ENCODE peak calls at places on chromosomes 13 and 19, in four cellular contexts. R is naive thymus-derived CD8-positive, alpha-beta T cell; Z is left ventricle myocardium superior; F is central memory CD8-positive, alpha-beta T cell. S is an unnamed sample.
A peak's percentile ranks its signal among the peaks of the same experiment; 100 is the strongest.

GRCh38 chr19:5992756-5993155 is 14.8 kb upstream of the RANBP3 start:
- DNase-seq in Z (no peak), F (no peak), R (no peak), S (no peak)

GRCh38 chr19:51441410-51442390 is 16.6 kb downstream of the SIGLEC8 start:
- DNase-seq in F (peak; percentile 60), R (peak; percentile 79), Z (no peak), S (peak; percentile 88)

GRCh38 chr19:35262101-35262761 is 6.5 kb upstream of the USF2 start:
- DNase-seq in F (no peak), Z (peak; percentile 40), R (no peak), S (no peak)

GRCh38 chr13:25945596-25945995 is 106.2 kb downstream of the SHISA2 start:
- DNase-seq in R (no peak), Z (no peak), F (no peak), S (no peak)

GRCh38 chr13:90321281-90321931 is 1026.1 kb upstream of the MIR17HG start:
- DNase-seq in F (no peak), R (no peak), Z (no peak), S (no peak)

GRCh38 chr19:30096596-30097370 is 154.7 kb downstream of the URI1 start:
- DNase-seq in Z (peak; percentile 10), R (no peak), F (no peak), S (no peak)

GRCh38 chr13:40389081-40389641 is 277.3 kb downstream of the FOXO1 start:
- DNase-seq in Z (no peak), F (no peak), R (peak; percentile 36), S (peak; percentile 72)

GRCh38 chr13:98785968-98786367 is 33.5 kb upstream of the SLC15A1 start:
- DNase-seq in Z (no peak), F (no peak), R (no peak), S (no peak)

GRCh38 chr13:31321457-31321856 is 121.7 kb downstream of the B3GLCT start:
- DNase-seq in Z (no peak), R (no peak), F (no peak), S (no peak)

GRCh38 chr19:16441661-16442071 is 30.1 kb downstream of the EPS15L1 start:
- DNase-seq in Z (no peak), R (no peak), F (no peak), S (no peak)

GRCh38 chr13:99214232-99214631 is 13.6 kb downstream of the UBAC2 start:
- DNase-seq in Z (no peak), R (peak; percentile 33), F (no peak), S (no peak)

GRCh38 chr13:67119481-67119883 is 110.7 kb downstream of the PCDH9 start:
- DNase-seq in Z (no peak), R (no peak), F (no peak), S (no peak)

GRCh38 chr19:51259348-51260245 is 8.7 kb downstream of the SIGLECL1 start:
- DNase-seq in F (no peak), Z (no peak), R (peak; percentile 3), S (peak; percentile 51)

GRCh38 chr19:36772341-36773222 is at the start of gene ZNF850:
- DNase-seq in R (peak; percentile 93), F (peak; percentile 96), Z (peak; percentile 98), S (peak; percentile 95)

GRCh38 chr19:31140717-31141116 is 208.5 kb downstream of the TSHZ3 start:
- DNase-seq in Z (no peak), F (no peak), R (no peak), S (no peak)

GRCh38 chr13:31970237-31970930 is 61.2 kb upstream of the FRY start:
- DNase-seq in F (no peak), Z (no peak), R (no peak), S (no peak)

GRCh38 chr13:98478134-98479129 is 98.5 kb downstream of the STK24 start:
- DNase-seq in R (no peak), F (no peak), Z (no peak), S (peak; percentile 30)

GRCh38 chr13:39232401-39232980 is 194.2 kb downstream of the NHLRC3 start:
- DNase-seq in Z (no peak), F (no peak), R (no peak), S (no peak)

GRCh38 chr19:36849701-36850645 is 703 bp upstream of the ZNF345 start:
- DNase-seq in R (peak; percentile 87), F (peak; percentile 69), Z (peak; percentile 94), S (peak; percentile 84)

GRCh38 chr19:14366529-14366928 is 14.7 kb upstream of the ADGRE5 start:
- DNase-seq in Z (peak; percentile 73), R (peak; percentile 93), F (peak; percentile 81), S (peak; percentile 86)

S was measured in immature natural killer cell.